ENCODE peak calls at places on chromosomes 6 and 20, in seven cellular contexts. O, Q, M, L, D, N and J are unnamed samples.

GRCh38 chr20:16115891-16116577 is 457.2 kb downstream of the KIF16B start:
- DNase-seq in N (no peak), M (no peak), O (no peak), Q (no peak), D (no peak), L (no peak), J (no peak)

GRCh38 chr6:54935739-54936138 is 89.2 kb downstream of the FAM83B start:
- DNase-seq in Q (no peak), O (no peak), D (peak), M (no peak), L (no peak), N (peak), J (no peak)

GRCh38 chr6:7338031-7338430 is 25.0 kb upstream of the SSR1 start:
- DNase-seq in M (no peak), Q (no peak), N (peak), D (no peak), O (no peak), L (no peak), J (no peak)

GRCh38 chr20:13822459-13822858 is 37.6 kb downstream of the NDUFAF5 start:
- DNase-seq in M (no peak), L (no peak), Q (no peak), N (no peak), O (no peak), D (no peak), J (no peak)

GRCh38 chr20:21520702-21521595 is 7.1 kb upstream of the NKX2-2 start:
- DNase-seq in M (no peak), O (no peak), D (no peak), N (peak), L (no peak), Q (no peak), J (no peak)

GRCh38 chr6:11324453-11325023 is 92.1 kb upstream of the NEDD9 start:
- DNase-seq in L (peak), N (no peak), Q (no peak), O (no peak), D (no peak), M (no peak), J (no peak)

GRCh38 chr6:54214286-54214685 is 94.0 kb upstream of the TINAG start:
- DNase-seq in N (no peak), M (no peak), L (no peak), O (no peak), Q (no peak), D (no peak), J (no peak)

GRCh38 chr6:134398453-134398852 is 80.5 kb upstream of the SGK1 start:
- DNase-seq in O (no peak), M (no peak), Q (no peak), N (no peak), L (no peak), D (peak), J (no peak)

GRCh38 chr20:19460386-19460785 is 247.9 kb downstream of the SLC24A3 start:
- DNase-seq in O (no peak), N (peak), Q (no peak), L (peak), D (peak), M (no peak), J (no peak)

GRCh38 chr20:63047267-63047666 is 40.5 kb upstream of the BHLHE23 start:
- DNase-seq in D (no peak), M (peak), L (no peak), Q (no peak), O (no peak), N (no peak), J (no peak)

GRCh38 chr6:4781967-4782537 is 5.8 kb downstream of the CDYL start:
- DNase-seq in Q (no peak), N (no peak), D (no peak), L (no peak), M (no peak), O (no peak), J (no peak)

GRCh38 chr20:51529027-51529749 is 13.3 kb downstream of the NFATC2 start:
- DNase-seq in M (peak), L (peak), Q (no peak), O (no peak), N (peak), D (no peak), J (no peak)

GRCh38 chr6:18439581-18439980 is 52.4 kb downstream of the RNF144B start:
- DNase-seq in M (no peak), O (no peak), N (no peak), L (no peak), D (no peak), Q (no peak), J (no peak)

GRCh38 chr20:47209982-47210381 is 146.5 kb downstream of the ZMYND8 start:
- DNase-seq in O (no peak), D (no peak), N (no peak), L (no peak), Q (no peak), M (no peak), J (no peak)

GRCh38 chr20:47204746-47205122 is 151.8 kb downstream of the ZMYND8 start:
- DNase-seq in O (no peak), N (no peak), D (no peak), L (no peak), M (no peak), Q (no peak), J (no peak)

GRCh38 chr20:47205577-47206123 is 150.8 kb downstream of the ZMYND8 start:
- DNase-seq in D (peak), L (peak), Q (peak), O (no peak), M (peak), N (peak), J (peak)

GRCh38 chr20:47208534-47209174 is 147.8 kb downstream of the ZMYND8 start:
- DNase-seq in D (no peak), O (no peak), L (no peak), M (no peak), Q (no peak), N (no peak), J (no peak)

DNA sequence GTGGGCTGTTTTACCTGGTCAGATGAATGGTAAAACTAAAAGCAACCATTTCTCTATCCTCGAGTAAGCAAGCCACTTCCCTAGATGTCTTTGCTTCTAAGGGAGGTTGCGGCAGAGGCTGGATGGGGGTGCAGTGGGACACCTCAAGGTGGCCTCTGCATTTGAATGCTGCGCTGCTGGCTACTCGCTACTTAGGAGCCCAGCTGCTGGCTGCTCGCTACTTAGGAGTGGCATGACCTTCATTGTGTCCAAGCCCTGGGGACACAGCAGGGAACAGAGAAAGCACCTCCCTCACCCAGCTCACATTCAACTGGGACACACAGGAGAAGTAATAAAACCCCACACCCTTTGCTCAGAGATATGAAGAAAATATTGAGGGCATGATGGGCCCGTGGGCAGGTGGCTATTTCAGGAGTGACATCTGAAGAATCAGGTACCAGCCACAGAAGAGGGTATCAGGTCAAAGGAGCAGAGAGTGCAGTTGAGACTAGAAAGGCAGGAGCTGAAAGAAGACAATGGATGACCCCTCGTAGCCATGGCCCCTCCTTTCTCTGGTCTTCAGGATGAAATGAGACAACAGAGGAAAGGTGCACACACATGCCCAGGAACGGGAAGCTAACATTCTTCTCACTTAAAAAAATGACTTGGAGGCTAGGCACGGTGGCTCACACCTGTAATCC is 149.4 kb downstream of the ZMYND8 start:
- DNase-seq in O (no peak), Q (no peak), N (no peak), L (no peak), M (no peak), D (no peak), J (no peak)
- H3K27ac ChIP-seq in O (peak), Q (no peak), N (no peak), L (no peak), M (no peak), D (no peak), J (no peak)

GRCh38 chr6:37258405-37258704 is 411 bp upstream of the TMEM217 start:
- DNase-seq in N (no peak), Q (no peak), O (no peak), M (no peak), D (peak), L (no peak), J (no peak)

GRCh38 chr6:37258716-37259115 is 772 bp upstream of the TMEM217 start:
- DNase-seq in O (no peak), M (no peak), N (no peak), L (no peak), D (no peak), Q (no peak), J (no peak)

GRCh38 chr6:37257634-37258404 is at the start of the genes TBC1D22B and TMEM217:
- DNase-seq in Q (peak), N (peak), L (peak), D (peak), M (peak), O (peak), J (peak)

GRCh38 chr6:37260063-37260843 is 2.3 kb upstream of the TMEM217 start:
- DNase-seq in M (no peak), L (no peak), Q (no peak), N (no peak), O (no peak), D (no peak), J (no peak)

GRCh38 chr6:37259191-37259590 is 1.2 kb upstream of the TMEM217 start:
- DNase-seq in D (no peak), N (no peak), Q (no peak), M (no peak), L (no peak), O (no peak), J (no peak)
- H3K4me3 ChIP-seq in D (peak), N (peak), Q (peak), M (no peak), L (no peak), O (peak), J (no peak)

GRCh38 chr6:157712585-157713295 is 110.3 kb upstream of the SNX9 start:
- DNase-seq in M (no peak), Q (no peak), O (no peak), D (no peak), L (no peak), N (no peak), J (no peak)

GRCh38 chr6:157714153-157714490 is 108.9 kb upstream of the SNX9 start:
- DNase-seq in L (no peak), M (no peak), D (no peak), O (no peak), Q (peak), N (no peak), J (no peak)

GRCh38 chr6:157715766-157716171 is 107.3 kb upstream of the SNX9 start:
- DNase-seq in O (no peak), M (no peak), L (peak), D (no peak), Q (peak), N (peak), J (no peak)

GRCh38 chr6:157711060-157711459 is 112.0 kb upstream of the SNX9 start:
- DNase-seq in D (no peak), O (no peak), N (no peak), Q (no peak), L (no peak), M (no peak), J (no peak)

GRCh38 chr6:157713451-157714152 is 109.4 kb upstream of the SNX9 start:
- DNase-seq in O (no peak), Q (peak), N (no peak), M (no peak), L (no peak), D (no peak), J (no peak)
- H3K27ac ChIP-seq in O (no peak), Q (no peak), N (peak), M (no peak), L (no peak), D (no peak), J (no peak)

DNA sequence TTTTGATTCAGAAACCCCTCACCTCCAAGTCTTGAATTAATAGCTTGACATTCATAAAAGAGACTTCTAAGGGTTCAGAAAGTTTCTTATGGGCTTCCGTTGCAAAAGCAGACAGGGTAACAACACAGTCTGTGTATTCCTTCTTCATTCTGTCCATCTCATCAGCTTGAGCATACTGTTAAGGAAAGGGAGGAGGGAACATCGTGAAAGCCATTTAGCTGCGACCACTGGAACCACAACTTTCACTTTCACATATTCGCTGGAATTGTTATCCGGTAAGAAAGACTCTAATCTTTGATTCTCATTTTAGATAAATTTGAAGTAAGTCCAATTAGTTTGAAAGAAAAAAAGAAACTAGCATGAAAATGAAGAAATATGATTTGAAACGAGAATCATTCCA is 174.4 kb downstream of the SYNE1 start:
- DNase-seq in O (no peak), Q (no peak), N (peak), M (no peak), D (no peak), L (no peak), J (no peak)
- H3K4me3 ChIP-seq in O (no peak), Q (peak), N (no peak), M (no peak), D (peak), L (no peak), J (peak)

GRCh38 chr6:157223021-157223430 is 100.3 kb downstream of the TMEM242 start:
- DNase-seq in L (no peak), O (no peak), Q (peak), M (no peak), N (no peak), D (peak), J (peak)
- H3K27ac ChIP-seq in L (no peak), O (no peak), Q (peak), M (no peak), N (no peak), D (no peak), J (no peak)